ENCODE peak calls at places on chromosomes 7 and 10, in seven cellular contexts. Y, M, U, R, F, E and G are unnamed samples.
A peak's percentile ranks its signal among the peaks of the same experiment; 100 is the strongest.

GRCh38 chr10:1194161-1194560 is 138.0 kb downstream of the WDR37 start:
- DNase-seq in Y (no peak), E (no peak), R (no peak), F (no peak), M (no peak), U (no peak), G (no peak)

GRCh38 chr7:3095046-3095445 is 51.4 kb upstream of the CARD11 start:
- DNase-seq in U (peak; percentile 66), M (no peak), Y (no peak), F (peak; percentile 23), R (no peak), E (no peak), G (no peak)

GRCh38 chr10:31294556-31294955 is 24.5 kb upstream of the ZEB1 start:
- DNase-seq in R (no peak), Y (no peak), F (no peak), E (no peak), U (no peak), M (no peak), G (no peak)

GRCh38 chr7:112572669-112573301 is 92.0 kb downstream of the LSMEM1 start:
- DNase-seq in U (no peak), Y (peak; percentile 87), M (no peak), R (no peak), F (no peak), E (no peak), G (no peak)

GRCh38 chr7:94394399-94395140 is at the start of gene COL1A2:
- DNase-seq in M (no peak), E (peak; percentile 92), R (peak; percentile 99), U (peak; percentile 25), F (no peak), Y (no peak), G (no peak)

GRCh38 chr7:116588641-116589594 is 64.1 kb downstream of the CAV1 start:
- DNase-seq in R (peak; percentile 66), M (no peak), F (no peak), E (no peak), Y (peak; percentile 71), U (no peak), G (no peak)

GRCh38 chr10:72390785-72391184 is 36.1 kb upstream of the DNAJB12 start:
- DNase-seq in M (no peak), F (no peak), Y (no peak), U (no peak), E (no peak), R (no peak), G (no peak)

GRCh38 chr10:126407831-126408230 is 19.6 kb upstream of the ADAM12 start:
- DNase-seq in U (no peak), Y (no peak), F (no peak), R (peak; percentile 57), E (no peak), M (peak; percentile 39), G (peak; percentile 41)

GRCh38 chr7:122756860-122757259 is 54.1 kb upstream of the RNF148 start:
- DNase-seq in F (no peak), U (no peak), M (no peak), R (no peak), Y (no peak), E (no peak), G (no peak)

GRCh38 chr7:155259791-155260497 is 37.7 kb upstream of the INSIG1 start:
- DNase-seq in E (no peak), R (no peak), F (no peak), Y (no peak), M (no peak), U (no peak), G (no peak)

GRCh38 chr10:23432639-23433038 is 6.2 kb upstream of the OTUD1 start:
- DNase-seq in R (no peak), E (no peak), Y (no peak), U (no peak), F (no peak), M (peak; percentile 2), G (no peak)

GRCh38 chr10:102669206-102670064 is 25.2 kb downstream of the TRIM8 start:
- DNase-seq in R (peak; percentile 50), M (no peak), U (peak; percentile 35), F (no peak), E (no peak), Y (peak; percentile 71), G (peak; percentile 35)

GRCh38 chr7:92831716-92832622 is 4.4 kb downstream of the CDK6 start:
- DNase-seq in Y (no peak), U (no peak), F (peak; percentile 9), E (no peak), R (peak; percentile 95), M (peak; percentile 75), G (no peak)

GRCh38 chr7:120898710-120899499 is 41.0 kb upstream of the TSPAN12 start:
- DNase-seq in F (no peak), M (no peak), R (no peak), U (no peak), Y (no peak), E (no peak), G (no peak)

GRCh38 chr7:141231018-141231792 is 157.3 kb downstream of the TMEM178B start:
- DNase-seq in U (no peak), R (peak; percentile 41), F (no peak), E (peak; percentile 37), Y (no peak), M (peak; percentile 27), G (no peak)

GRCh38 chr7:45183711-45184210 is 26.2 kb downstream of the RAMP3 start:
- DNase-seq in E (peak; percentile 49), F (no peak), M (no peak), Y (no peak), R (no peak), U (no peak), G (no peak)

GRCh38 chr10:89683911-89684310 is 17.5 kb upstream of the KIF20B start:
- DNase-seq in Y (no peak), M (no peak), F (no peak), E (no peak), R (no peak), U (no peak), G (no peak)

GRCh38 chr7:85021090-85021704 is 165.7 kb downstream of the SEMA3D start:
- DNase-seq in M (no peak), U (no peak), F (no peak), Y (no peak), R (no peak), E (no peak), G (no peak)

GRCh38 chr10:109430844-109431243 is 492.5 kb downstream of the XPNPEP1 start:
- DNase-seq in E (no peak), R (peak; percentile 6), Y (no peak), M (no peak), F (no peak), U (no peak), G (no peak)

GRCh38 chr7:157401567-157402387 is 65.0 kb downstream of the DNAJB6 start:
- DNase-seq in F (no peak), U (no peak), Y (no peak), E (no peak), R (no peak), M (no peak), G (no peak)

GRCh38 chr10:49500420-49500819 is 38.5 kb downstream of the ERCC6 start:
- DNase-seq in M (peak; percentile 4), F (no peak), U (no peak), R (no peak), Y (peak; percentile 36), E (no peak), G (no peak)

GRCh38 chr7:122055072-122055471 is 89.0 kb downstream of the AASS start:
- DNase-seq in M (no peak), R (no peak), E (no peak), U (no peak), Y (no peak), F (no peak), G (no peak)